ENCODE peak calls at places on chromosomes 3 and 15, in nine cellular contexts. R is left lung; M is SJCRH30; Z is uterus; A is breast epithelium; T is CD4-positive, alpha-beta memory T cell; G is PC-3; E is IMR-90; W is OCI-LY7. I is an unnamed sample. For H3K36me3, the result is how much of the 10 kb centered on the place peaks cover.

GRCh38 chr3:39812537-39812936 is 3.1 kb downstream of the MYRIP start:
- DNase-seq in Z (no peak), W (no peak), E (no peak), T (no peak), A (no peak), G (no peak), R (no peak), M (peak), I (no peak)

GRCh38 chr15:59976480-59976879 is 27.6 kb upstream of the FOXB1 start:
- DNase-seq in G (no peak), T (peak), E (no peak), Z (no peak), M (no peak), R (no peak), W (peak), A (no peak), I (no peak)

GRCh38 chr3:78907367-78907766 is 860.4 kb downstream of the ROBO1 start:
- DNase-seq in E (peak), W (no peak), A (no peak), M (no peak), R (no peak), Z (no peak), T (no peak), G (no peak), I (peak)

GRCh38 chr3:134956844-134957243 is 161.8 kb downstream of the EPHB1 start:
- DNase-seq in W (no peak), Z (no peak), A (no peak), M (no peak), G (no peak), E (no peak), R (no peak), T (no peak), I (no peak)

GRCh38 chr15:25805006-25805405 is 58.1 kb downstream of the ATP10A start:
- DNase-seq in W (no peak), A (peak), E (no peak), T (no peak), G (peak), M (no peak), R (no peak), Z (no peak), I (peak)

GRCh38 chr3:69305011-69305410 is 80.9 kb downstream of the FRMD4B start:
- DNase-seq in M (no peak), G (peak), W (no peak), T (no peak), A (no peak), E (no peak), R (no peak), Z (no peak), I (no peak)

GRCh38 chr15:58378241-58379085 is 53.3 kb upstream of the LIPC start:
- DNase-seq in M (no peak), A (no peak), G (peak), Z (no peak), T (no peak), E (peak), W (no peak), R (no peak), I (peak)

GRCh38 chr15:49300856-49301255 is 122.2 kb upstream of the FGF7 start:
- DNase-seq in M (no peak), Z (no peak), R (no peak), E (no peak), W (no peak), G (peak), T (no peak), A (no peak), I (no peak)

GRCh38 chr3:157075693-157076420 is 84.1 kb downstream of the CCNL1 start:
- DNase-seq in G (peak), R (no peak), W (no peak), T (no peak), E (no peak), M (no peak), Z (no peak), A (peak), I (no peak)

GRCh38 chr15:77528290-77528967 is 104.3 kb downstream of the LINGO1 start:
- DNase-seq in T (no peak), G (no peak), M (peak), E (no peak), Z (no peak), R (peak), A (no peak), W (no peak), I (no peak)

GRCh38 chr3:171646357-171647133 is 163.7 kb downstream of the PLD1 start:
- DNase-seq in M (peak), W (peak), G (peak), Z (no peak), A (no peak), E (peak), R (no peak), T (peak), I (no peak)

GRCh38 chr3:196800742-196801141 is 61.1 kb downstream of the PAK2 start:
- DNase-seq in M (no peak), W (no peak), Z (no peak), E (no peak), R (no peak), G (no peak), T (no peak), A (no peak), I (no peak)

GRCh38 chr3:46372492-46373359 is 2.0 kb downstream of the CCR5 start:
- DNase-seq in E (peak), A (no peak), G (peak), R (no peak), W (peak), M (no peak), Z (no peak), T (peak), I (peak)

DNA sequence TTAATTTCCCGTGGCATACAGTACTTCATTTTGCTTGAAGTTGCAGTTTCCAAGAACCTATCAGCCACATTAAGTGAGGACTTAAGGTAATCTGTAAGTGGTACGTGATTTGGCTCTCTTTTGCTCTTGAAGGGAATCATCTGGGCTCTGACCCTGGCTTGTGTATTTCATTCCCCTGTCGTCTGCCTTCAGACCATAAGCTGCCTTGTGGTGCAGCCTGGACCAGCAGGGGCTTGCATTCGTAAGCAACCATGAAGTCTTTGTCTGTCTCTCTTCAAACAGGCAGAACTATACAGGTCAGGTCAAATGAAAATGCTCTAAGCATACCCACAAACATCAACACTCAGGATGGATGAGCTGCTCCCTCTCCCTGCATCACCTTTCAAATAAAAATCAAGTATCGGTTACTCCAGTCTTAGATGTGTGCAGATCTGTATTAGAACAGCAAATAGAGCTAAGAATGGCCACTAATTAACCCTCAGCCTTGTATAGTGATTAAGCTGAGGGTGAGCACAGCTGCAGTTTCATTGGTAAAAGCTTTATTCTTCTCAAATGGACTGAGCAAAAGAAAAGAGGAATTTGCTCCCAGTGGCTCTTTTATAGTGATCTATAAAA is 268.6 kb upstream of the UBE2E1 start:
- DNase-seq in W (no peak), E (no peak), Z (no peak), T (no peak), R (no peak), M (peak), G (no peak), A (no peak), I (no peak)
- H3K27ac ChIP-seq in W (no peak), E (no peak), Z (no peak), T (no peak), R (no peak), M (no peak), G (no peak), A (no peak), I (no peak)

GRCh38 chr15:73632670-73633058 is 525 bp downstream of the NPTN start:
- DNase-seq in M (peak), R (peak), Z (no peak), G (no peak), E (no peak), W (peak), T (no peak), A (no peak), I (no peak)
- H3K36me3 ChIP-seq in M (under half), R (under half), Z (under half), G (under half), E (under half), W (under half), T (under half), A (under half), I (under half)

GRCh38 chr3:124587053-124587408 is 143.2 kb upstream of the UMPS start:
- DNase-seq in W (no peak), M (no peak), A (no peak), R (peak), G (peak), T (no peak), Z (no peak), E (no peak), I (peak)

GRCh38 chr3:124584552-124585391 is 145.5 kb upstream of the UMPS start:
- DNase-seq in G (peak), W (no peak), M (peak), E (peak), R (peak), Z (peak), A (peak), T (no peak), I (peak)

GRCh38 chr3:124588036-124588435 is 142.2 kb upstream of the UMPS start:
- DNase-seq in E (no peak), Z (no peak), R (no peak), A (no peak), T (no peak), G (no peak), M (no peak), W (no peak), I (no peak)

GRCh38 chr3:124584245-124584551 is 146.1 kb upstream of the UMPS start:
- DNase-seq in A (no peak), Z (no peak), R (no peak), G (no peak), M (no peak), W (no peak), E (no peak), T (peak), I (no peak)

DNA sequence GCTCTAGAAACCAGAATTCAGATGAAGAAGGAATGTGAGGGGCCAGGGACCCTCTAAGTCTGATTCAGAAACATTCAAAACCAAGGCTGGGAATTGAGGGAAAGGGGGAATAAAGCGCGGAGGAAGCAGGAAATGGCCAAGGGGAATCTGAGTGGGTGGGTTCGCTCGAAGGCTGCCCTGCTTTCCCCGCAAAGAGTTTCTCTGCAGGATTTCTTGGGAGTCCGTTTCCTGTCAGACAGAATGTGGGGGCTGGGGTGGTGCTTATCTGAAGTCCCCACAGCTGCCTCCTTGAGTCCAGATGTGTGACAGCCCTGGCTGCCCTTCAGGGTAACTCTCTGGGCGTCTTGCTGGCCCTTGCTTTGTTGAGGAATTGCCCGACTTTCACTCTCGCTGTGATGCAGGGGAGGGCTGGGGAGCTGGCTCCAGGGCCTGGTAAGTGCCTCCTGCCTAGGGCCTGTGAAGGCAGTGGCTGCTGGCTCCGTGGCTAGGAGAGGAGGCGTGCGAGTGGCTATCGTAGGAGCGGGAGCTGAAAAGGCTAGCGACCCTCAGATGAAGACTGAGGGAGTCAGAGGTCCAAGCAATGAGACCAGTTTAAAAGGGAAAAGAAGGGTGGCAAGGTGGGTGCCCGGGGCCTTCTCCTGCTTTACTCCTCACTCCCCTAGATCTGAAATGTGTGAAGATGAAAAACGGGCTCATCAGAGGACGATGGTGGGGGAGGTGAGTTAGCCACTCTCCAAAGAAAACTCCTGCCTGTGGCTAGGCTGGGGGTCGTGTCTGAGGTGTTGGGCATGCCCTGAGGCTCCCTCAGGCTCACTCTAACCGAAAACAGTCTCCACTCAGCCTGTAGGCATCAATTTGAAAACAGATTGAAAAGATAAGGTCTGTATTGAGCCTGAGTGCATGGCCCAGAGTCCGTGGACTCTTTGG is 143.9 kb upstream of the UMPS start:
- DNase-seq in W (no peak), T (no peak), M (no peak), Z (no peak), G (no peak), E (no peak), R (no peak), A (no peak), I (no peak)
- H3K4me3 ChIP-seq in W (no peak), T (no peak), M (no peak), Z (no peak), G (no peak), E (no peak), R (no peak), A (peak), I (no peak)

GRCh38 chr15:79467865-79468586 is 35.9 kb downstream of the MINAR1 start:
- DNase-seq in R (no peak), W (no peak), Z (no peak), T (no peak), G (no peak), A (no peak), E (no peak), M (no peak), I (no peak)
- H3K27ac ChIP-seq in R (no peak), W (no peak), Z (no peak), T (no peak), G (no peak), A (no peak), E (no peak), M (no peak), I (no peak)

GRCh38 chr3:12835005-12835665 is 6.2 kb downstream of the RPL32 start:
- DNase-seq in W (no peak), R (no peak), T (no peak), M (no peak), G (no peak), A (no peak), E (no peak), Z (no peak), I (no peak)

GRCh38 chr3:12830785-12831581 is 10.4 kb downstream of the RPL32 start:
- DNase-seq in Z (no peak), R (no peak), T (no peak), A (no peak), G (peak), E (no peak), W (no peak), M (no peak), I (no peak)

GRCh38 chr3:12831582-12831866 is 9.8 kb downstream of the RPL32 start:
- DNase-seq in M (no peak), A (no peak), W (peak), G (no peak), T (no peak), R (no peak), E (no peak), Z (no peak), I (no peak)

GRCh38 chr3:12832350-12833225 is 8.8 kb downstream of the RPL32 start:
- DNase-seq in Z (no peak), T (no peak), R (no peak), G (no peak), M (no peak), E (no peak), W (no peak), A (no peak), I (no peak)

GRCh38 chr3:12833226-12834161 is 7.9 kb downstream of the RPL32 start:
- DNase-seq in G (no peak), M (no peak), A (no peak), Z (no peak), W (no peak), T (no peak), E (no peak), R (no peak), I (no peak)
- H3K36me3 ChIP-seq in G (half or more), M (half or more), A (under half), Z (under half), W (half or more), T (half or more), E (half or more), R (under half), I (half or more)

GRCh38 chr3:24495334-24495994 is 814 bp upstream of the THRB start:
- DNase-seq in E (no peak), T (no peak), M (no peak), A (peak), G (peak), Z (peak), R (peak), W (no peak), I (no peak)

GRCh38 chr3:24494616-24495333 is at the start of gene THRB:
- DNase-seq in E (no peak), G (peak), M (no peak), R (peak), T (no peak), W (no peak), Z (peak), A (peak), I (no peak)

GRCh38 chr3:24493951-24494615 is 567 bp downstream of the THRB start:
- DNase-seq in R (peak), G (peak), W (no peak), M (no peak), A (peak), T (no peak), E (no peak), Z (peak), I (no peak)

GRCh38 chr3:24490151-24490550 is 4.5 kb downstream of the THRB start:
- DNase-seq in A (no peak), G (no peak), T (no peak), W (no peak), R (no peak), M (no peak), E (no peak), Z (no peak), I (no peak)

GRCh38 chr3:24492971-24493551 is 1.6 kb downstream of the THRB start:
- DNase-seq in R (no peak), M (no peak), G (peak), Z (no peak), E (no peak), A (no peak), W (no peak), T (no peak), I (no peak)
- H3K4me3 ChIP-seq in R (peak), M (no peak), G (peak), Z (no peak), E (no peak), A (peak), W (no peak), T (no peak), I (no peak)

GRCh38 chr3:153320585-153321128 is 158.6 kb downstream of the RAP2B start:
- DNase-seq in Z (no peak), A (no peak), E (no peak), T (no peak), R (no peak), M (no peak), W (no peak), G (no peak), I (no peak)
- H3K27ac ChIP-seq in Z (peak), A (no peak), E (no peak), T (no peak), R (peak), M (no peak), W (no peak), G (no peak), I (no peak)

GRCh38 chr15:68400066-68400456 is 31.9 kb downstream of the ITGA11 start:
- DNase-seq in A (no peak), W (no peak), M (no peak), E (no peak), G (peak), R (no peak), Z (no peak), T (no peak), I (no peak)

GRCh38 chr15:68391084-68391483 is 40.9 kb downstream of the ITGA11 start:
- DNase-seq in M (no peak), R (no peak), E (no peak), W (no peak), T (no peak), Z (peak), G (no peak), A (peak), I (no peak)

GRCh38 chr15:68401496-68402431 is 30.2 kb downstream of the ITGA11 start:
- DNase-seq in E (no peak), T (no peak), W (no peak), Z (peak), M (no peak), A (no peak), R (no peak), G (no peak), I (no peak)

GRCh38 chr15:68399096-68400065 is 32.6 kb downstream of the ITGA11 start:
- DNase-seq in Z (no peak), R (no peak), M (no peak), A (peak), E (no peak), G (no peak), T (no peak), W (no peak), I (no peak)

DNA sequence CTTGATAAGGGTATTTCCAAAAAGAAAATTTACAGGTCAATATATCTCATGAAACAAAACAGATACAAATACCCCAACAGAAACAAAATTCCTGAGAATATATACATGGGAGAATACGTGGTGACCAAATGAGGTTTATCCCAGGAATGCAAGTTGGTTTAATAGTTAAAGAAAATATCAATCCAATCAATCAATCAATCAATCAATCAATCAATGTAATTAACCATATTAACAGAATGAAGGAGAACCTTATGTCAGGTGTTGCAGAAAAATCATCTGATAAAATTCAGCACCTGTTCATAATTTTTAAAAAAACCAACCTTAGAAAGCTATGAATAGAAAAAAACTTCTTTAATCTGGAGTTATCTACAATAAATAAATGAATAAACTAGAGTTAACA is 35.9 kb downstream of the ITGA11 start:
- DNase-seq in Z (no peak), A (no peak), R (no peak), M (no peak), G (no peak), W (no peak), E (no peak), T (no peak), I (no peak)
- H3K36me3 ChIP-seq in Z (under half), A (under half), R (under half), M (under half), G (under half), W (under half), E (under half), T (under half), I (under half)

GRCh38 chr3:114216186-114216970 is 21.0 kb downstream of the ZNF80 start:
- DNase-seq in E (peak), W (no peak), R (no peak), A (no peak), T (no peak), M (no peak), Z (no peak), G (no peak), I (peak)

GRCh38 chr3:114219741-114220140 is 17.6 kb downstream of the ZNF80 start:
- DNase-seq in Z (no peak), R (no peak), M (no peak), G (no peak), W (no peak), A (no peak), T (no peak), E (no peak), I (no peak)

GRCh38 chr3:114217266-114217665 is 20.1 kb downstream of the ZNF80 start:
- DNase-seq in T (no peak), E (no peak), W (no peak), M (no peak), A (no peak), Z (no peak), G (no peak), R (no peak), I (no peak)

GRCh38 chr3:114218006-114218405 is 19.4 kb downstream of the ZNF80 start:
- DNase-seq in E (no peak), R (no peak), T (no peak), A (no peak), Z (no peak), W (no peak), M (no peak), G (no peak), I (no peak)

DNA sequence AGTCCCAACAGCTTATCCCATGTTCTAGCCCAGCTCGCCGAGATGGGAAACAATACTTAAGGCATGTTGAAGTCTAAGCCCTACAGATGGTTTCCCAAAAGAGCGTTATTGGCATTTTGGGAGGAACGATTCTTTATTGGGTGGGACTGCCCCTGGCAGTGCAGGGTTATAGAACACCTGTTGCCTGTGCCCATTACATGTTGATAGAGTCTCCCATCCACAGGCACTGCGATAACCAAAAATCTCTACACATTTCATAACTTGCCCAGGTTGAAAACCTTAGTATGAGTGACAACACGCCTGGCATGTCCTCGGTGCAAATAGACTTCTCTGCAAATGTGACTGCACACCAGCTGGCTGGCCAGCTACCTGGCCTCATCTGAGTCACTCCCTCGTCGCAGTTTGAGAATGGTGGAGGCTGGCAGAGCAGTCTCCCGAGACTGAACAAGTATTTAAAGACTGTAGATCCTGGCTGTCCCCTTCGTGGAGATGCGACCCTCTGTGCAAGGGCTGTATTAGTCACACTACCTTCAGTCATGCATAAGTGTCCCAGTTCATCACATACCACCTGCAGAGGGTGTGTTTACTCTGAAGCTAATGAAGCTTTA is 18.7 kb downstream of the ZNF80 start:
- DNase-seq in W (peak), A (no peak), Z (no peak), M (no peak), R (no peak), E (no peak), T (no peak), G (no peak), I (no peak)
- H3K4me3 ChIP-seq in W (no peak), A (no peak), Z (no peak), M (no peak), R (no peak), E (no peak), T (no peak), G (no peak), I (no peak)